ENCODE peak calls at places on chromosomes 16 and 17, in eight cellular contexts. Z is SJSA1, E is mesendoderm, V is tibial nerve, L is neuronal stem cell, Q is HCT116, A is adrenal gland, T is cardiac muscle cell. C is an unnamed sample. For H3K36me3, the result is how much of the 10 kb centered on the place peaks cover.

GRCh38 chr17:60230358-60230757 is 80.6 kb downstream of the CA4 start:
- DNase-seq in E (no peak), L (no peak), T (no peak), Q (no peak), A (no peak), Z (no peak), V (no peak), C (no peak)

GRCh38 chr17:73343168-73343634 is 31.4 kb upstream of the CDC42EP4 start:
- DNase-seq in T (peak), L (peak), Z (peak), Q (no peak), E (peak), V (peak), A (no peak), C (peak)

GRCh38 chr16:51161440-51162195 is 10.5 kb upstream of the SALL1 start:
- DNase-seq in E (no peak), Z (peak), V (no peak), A (no peak), T (no peak), Q (no peak), L (no peak), C (no peak)

GRCh38 chr16:11819798-11820197 is 22.7 kb upstream of the ZC3H7A start:
- DNase-seq in L (no peak), Q (no peak), Z (no peak), E (no peak), T (no peak), V (no peak), A (no peak), C (no peak)

GRCh38 chr16:80369559-80369958 is 171.2 kb upstream of the DYNLRB2 start:
- DNase-seq in V (no peak), L (peak), Z (peak), Q (no peak), E (peak), T (peak), A (peak), C (peak)

GRCh38 chr17:32567511-32567910 is 80.7 kb downstream of the CDK5R1 start:
- DNase-seq in T (no peak), L (no peak), V (no peak), Q (no peak), E (no peak), Z (no peak), A (no peak), C (no peak)

GRCh38 chr16:23496826-23497542 is 13.3 kb downstream of the GGA2 start:
- DNase-seq in L (no peak), A (peak), Q (no peak), E (no peak), Z (no peak), V (no peak), T (peak), C (no peak)

GRCh38 chr16:89689142-89689541 is 2.7 kb downstream of the CDK10 start:
- DNase-seq in Q (no peak), T (no peak), L (no peak), E (no peak), Z (no peak), A (no peak), V (no peak), C (no peak)

GRCh38 chr17:65231662-65232335 is 94.6 kb downstream of the RGS9 start:
- DNase-seq in A (peak), Z (peak), L (peak), Q (peak), E (peak), T (peak), V (no peak), C (peak)

GRCh38 chr16:8403978-8404738 is 186.2 kb downstream of the TMEM114 start:
- DNase-seq in L (no peak), Z (no peak), Q (no peak), T (no peak), V (no peak), A (no peak), E (no peak), C (no peak)

GRCh38 chr17:73338050-73338491 is 26.3 kb upstream of the CDC42EP4 start:
- DNase-seq in Q (no peak), V (no peak), A (no peak), Z (peak), E (no peak), T (no peak), L (no peak), C (no peak)

GRCh38 chr16:83968483-83968865 is 430 bp downstream of the NECAB2 start:
- DNase-seq in Q (no peak), A (no peak), E (no peak), L (no peak), V (no peak), T (no peak), Z (no peak), C (no peak)

GRCh38 chr17:29107084-29107483 is 64.1 kb downstream of the PIPOX start:
- DNase-seq in T (no peak), Q (no peak), V (no peak), L (no peak), A (peak), Z (no peak), E (peak), C (no peak)
- H3K36me3 ChIP-seq in T (half or more), Q (under half), V (under half), L (under half), A (half or more), Z (under half), E (under half), C (under half)

DNA sequence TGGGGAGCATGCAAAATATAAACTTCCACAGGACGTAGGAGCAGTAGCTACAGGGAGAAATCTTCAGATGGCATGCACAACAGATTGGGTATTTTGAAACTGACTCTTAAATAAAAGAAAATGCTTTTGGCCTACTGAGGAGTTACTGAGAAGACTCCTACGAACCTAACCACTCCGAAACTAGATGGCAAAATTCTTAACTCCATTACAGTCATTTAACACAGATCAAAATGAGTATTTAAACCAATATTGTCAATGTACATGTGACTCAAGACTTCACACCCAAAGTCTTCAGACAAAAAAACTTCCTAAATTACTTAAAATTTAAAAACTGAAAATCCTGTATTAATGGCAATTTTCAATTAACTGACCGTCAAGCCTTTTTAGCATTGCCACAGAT is 8.4 kb upstream of the TERB1 start:
- DNase-seq in L (no peak), Z (no peak), E (no peak), A (no peak), V (no peak), T (no peak), Q (no peak), C (no peak)
- H3K36me3 ChIP-seq in L (under half), Z (half or more), E (under half), A (half or more), V (under half), T (half or more), Q (half or more), C (half or more)

GRCh38 chr16:68328860-68329370 is 18.1 kb downstream of the PRMT7 start:
- DNase-seq in A (no peak), Q (no peak), Z (no peak), V (no peak), E (peak), L (no peak), T (no peak), C (no peak)
- H3K36me3 ChIP-seq in A (under half), Q (under half), Z (under half), V (under half), E (under half), L (under half), T (under half), C (half or more)

DNA sequence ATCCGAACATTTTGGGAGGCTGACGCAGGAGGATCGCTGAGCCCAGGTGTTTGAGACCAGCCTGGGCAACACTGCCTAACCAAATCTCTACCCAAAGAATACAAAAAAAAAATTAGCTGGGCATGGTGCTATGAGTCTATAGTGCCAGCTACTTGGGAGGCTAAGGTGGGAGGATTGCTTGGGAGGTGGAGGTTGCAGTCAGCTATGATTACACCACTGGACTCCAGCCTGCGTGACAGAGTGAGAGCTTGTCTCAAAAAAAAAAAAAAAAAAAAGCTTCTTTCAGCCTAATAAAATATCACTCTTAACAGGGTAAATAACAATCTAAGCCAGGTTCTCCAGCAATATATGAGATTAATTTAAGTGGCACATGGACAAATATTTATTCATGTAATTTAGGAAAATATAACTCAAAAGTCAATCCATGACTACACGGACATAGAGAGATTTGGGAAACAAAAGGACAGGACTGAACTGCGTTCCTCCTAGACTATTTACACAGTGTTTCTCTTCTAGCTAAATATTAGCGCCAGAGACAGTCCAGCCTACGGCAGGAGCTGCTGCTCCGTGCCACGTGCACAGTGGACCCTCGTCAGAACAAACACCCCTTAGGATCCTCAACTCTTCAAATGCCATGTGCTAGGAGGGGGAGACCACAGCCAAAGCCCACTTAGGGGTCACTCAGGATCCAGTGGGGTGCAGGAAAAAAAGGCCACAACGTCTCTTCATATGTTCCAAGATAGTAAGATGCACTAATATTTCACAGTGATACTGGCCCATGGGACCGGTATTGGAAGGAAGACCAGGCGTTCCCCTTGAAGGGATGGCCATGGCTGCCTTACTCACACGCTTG is 8.7 kb downstream of the USP36 start:
- DNase-seq in E (no peak), L (no peak), V (no peak), Q (no peak), T (no peak), A (no peak), Z (no peak), C (no peak)
- H3K36me3 ChIP-seq in E (under half), L (under half), V (under half), Q (half or more), T (half or more), A (half or more), Z (half or more), C (half or more)

DNA sequence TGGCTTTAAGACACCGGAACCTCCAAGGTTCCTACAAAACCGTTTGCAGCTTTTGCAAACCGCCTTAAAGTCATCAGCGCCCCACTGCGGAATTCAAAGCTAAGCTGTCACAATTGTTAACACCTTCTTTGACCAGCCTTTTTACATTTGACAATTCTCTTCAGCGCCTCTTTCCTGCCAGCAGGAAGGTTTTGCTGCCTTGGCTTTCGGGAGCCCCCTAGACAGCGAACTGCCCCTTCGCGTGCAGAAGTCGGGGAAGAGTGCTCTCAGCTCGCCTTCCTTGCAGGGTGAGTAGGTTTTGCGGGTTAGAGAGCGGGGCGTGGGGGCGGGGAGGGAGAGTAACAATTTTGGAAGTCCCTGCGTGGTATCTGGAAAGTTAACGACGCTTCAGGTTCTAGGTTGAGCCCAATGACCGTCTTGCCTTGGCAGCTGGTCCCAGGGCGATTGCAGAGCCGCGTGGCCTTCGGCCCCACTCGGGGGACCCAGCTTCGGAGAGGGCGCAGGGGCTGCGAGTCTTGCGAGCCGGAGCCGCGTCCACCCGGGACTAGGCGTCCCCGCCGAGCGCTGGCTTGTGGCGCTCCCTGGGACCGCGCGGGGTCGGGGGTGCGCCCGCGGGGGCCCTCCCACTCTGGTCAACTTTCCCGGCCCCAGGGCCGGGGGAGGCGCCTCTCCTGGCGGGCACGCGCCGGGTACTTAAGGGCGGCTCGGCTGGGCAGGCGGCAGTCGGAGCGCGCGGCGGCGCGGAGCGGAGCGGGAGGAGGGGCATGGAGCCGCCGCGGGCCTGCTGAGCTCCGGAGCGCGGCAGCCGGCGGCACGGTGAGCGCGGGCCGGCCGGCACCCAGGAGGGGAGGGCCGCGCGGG is at the start of gene HAS3:
- DNase-seq in Z (peak), V (no peak), L (peak), E (peak), Q (peak), A (peak), T (peak), C (peak)
- H3K36me3 ChIP-seq in Z (under half), V (under half), L (under half), E (under half), Q (under half), A (under half), T (under half), C (under half)

GRCh38 chr17:1435326-1435725 is 20.7 kb downstream of the CRK start:
- DNase-seq in A (peak), Q (no peak), L (no peak), E (no peak), T (no peak), V (no peak), Z (no peak), C (no peak)
- H3K36me3 ChIP-seq in A (under half), Q (under half), L (under half), E (under half), T (under half), V (under half), Z (half or more), C (under half)

GRCh38 chr16:4884209-4884608 is 36.9 kb downstream of the UBN1 start:
- DNase-seq in Q (no peak), T (no peak), E (no peak), V (no peak), Z (no peak), L (no peak), A (no peak), C (no peak)
- H3K36me3 ChIP-seq in Q (under half), T (under half), E (under half), V (under half), Z (half or more), L (half or more), A (half or more), C (half or more)

GRCh38 chr17:29643817-29644160 is 21.1 kb upstream of the CORO6 start:
- DNase-seq in E (no peak), A (no peak), Z (no peak), Q (no peak), T (no peak), L (no peak), V (no peak), C (no peak)

GRCh38 chr17:29649359-29649758 is 26.6 kb upstream of the CORO6 start:
- DNase-seq in Q (no peak), L (no peak), V (no peak), T (no peak), A (no peak), E (no peak), Z (no peak), C (no peak)

GRCh38 chr17:29645516-29646051 is 22.9 kb upstream of the CORO6 start:
- DNase-seq in T (peak), Z (no peak), L (no peak), E (no peak), Q (no peak), A (peak), V (peak), C (no peak)

GRCh38 chr17:29650407-29650806 is 27.7 kb upstream of the CORO6 start:
- DNase-seq in T (no peak), Z (no peak), Q (no peak), A (no peak), E (no peak), L (no peak), V (no peak), C (no peak)

GRCh38 chr17:29648005-29648404 is 25.3 kb upstream of the CORO6 start:
- DNase-seq in Z (no peak), V (no peak), T (no peak), A (no peak), L (no peak), E (no peak), Q (no peak), C (no peak)
- H3K36me3 ChIP-seq in Z (under half), V (under half), T (under half), A (under half), L (under half), E (under half), Q (under half), C (under half)

C was measured in HAP-1.